ENCODE peak calls at places on chromosomes 2 and 18, in eight cellular contexts. I is stomach; Q is IMR-90; P is effector memory CD4-positive, alpha-beta T cell; G is skeletal muscle cell; V is HFF-Myc; Z is fibroblast of villous mesenchyme; F is choroid plexus epithelial cell. J is an unnamed sample.

GRCh38 chr2:192190474-192190873 is 4.3 kb downstream of the TMEFF2 start:
- DNase-seq in F (peak; percentile 75), I (no peak), G (no peak), P (no peak), Z (peak; percentile 39), V (no peak), Q (peak; percentile 58), J (no peak)

GRCh38 chr2:204264746-204265145 is 280.5 kb upstream of the PARD3B start:
- DNase-seq in P (no peak), V (no peak), I (no peak), G (no peak), Q (no peak), Z (no peak), F (no peak), J (no peak)

GRCh38 chr2:157460384-157460837 is 16.5 kb upstream of the CYTIP start:
- DNase-seq in I (no peak), Q (no peak), F (no peak), V (no peak), P (no peak), G (no peak), Z (peak; percentile 54), J (no peak)

GRCh38 chr2:28713582-28714292 is 37.9 kb upstream of the PPP1CB start:
- DNase-seq in G (no peak), F (peak; percentile 64), V (no peak), Q (peak; percentile 72), I (no peak), Z (peak; percentile 51), P (no peak), J (no peak)

GRCh38 chr2:210577263-210578071 is 21.1 kb downstream of the CPS1 start:
- DNase-seq in Q (peak; percentile 59), Z (peak; percentile 49), I (no peak), P (no peak), F (peak; percentile 76), G (no peak), V (peak; percentile 22), J (no peak)

GRCh38 chr2:42359894-42360483 is 1.0 kb downstream of the COX7A2L start:
- DNase-seq in G (peak; percentile 59), V (no peak), I (no peak), Q (peak; percentile 58), P (no peak), F (peak; percentile 75), Z (peak; percentile 94), J (no peak)

GRCh38 chr2:20501974-20502373 is 55.1 kb downstream of the RHOB start:
- DNase-seq in V (peak; percentile 85), G (peak; percentile 99), I (no peak), P (no peak), F (peak; percentile 99), Q (peak; percentile 100), Z (peak; percentile 100), J (no peak)

GRCh38 chr18:24602156-24602555 is 141.7 kb downstream of the HRH4 start:
- DNase-seq in Q (no peak), Z (no peak), F (no peak), G (no peak), P (no peak), I (no peak), V (no peak), J (no peak)

GRCh38 chr2:167607211-167607610 is 640.2 kb downstream of the STK39 start:
- DNase-seq in Z (no peak), Q (peak; percentile 1), G (no peak), P (no peak), I (no peak), F (peak; percentile 40), V (no peak), J (no peak)

GRCh38 chr2:218285604-218286003 is 6.7 kb downstream of the TMBIM1 start:
- DNase-seq in Z (peak; percentile 27), F (no peak), P (no peak), G (no peak), Q (peak; percentile 48), I (peak; percentile 84), V (no peak), J (no peak)

GRCh38 chr2:66346241-66346664 is 88.7 kb upstream of the MEIS1 start:
- DNase-seq in G (no peak), P (no peak), Q (no peak), I (no peak), V (no peak), F (no peak), Z (no peak), J (no peak)

GRCh38 chr18:79750980-79751571 is 46.7 kb upstream of the KCNG2 start:
- DNase-seq in Z (no peak), Q (no peak), G (no peak), I (peak; percentile 83), P (no peak), F (no peak), V (no peak), J (no peak)

GRCh38 chr2:216690451-216691209 is 4.7 kb downstream of the IGFBP5 start:
- DNase-seq in I (no peak), Q (peak; percentile 66), G (no peak), F (no peak), Z (peak; percentile 93), P (no peak), V (no peak), J (no peak)

GRCh38 chr2:2901384-2902345 is 476.0 kb downstream of the EIPR1 start:
- DNase-seq in Z (no peak), V (no peak), G (no peak), Q (no peak), P (no peak), I (no peak), F (no peak), J (no peak)

GRCh38 chr18:50277935-50278334 is 3.4 kb downstream of the MBD1 start:
- DNase-seq in I (no peak), Z (peak; percentile 51), F (peak; percentile 85), Q (peak; percentile 74), V (no peak), G (no peak), P (no peak), J (no peak)

GRCh38 chr2:235394278-235394828 is 99.5 kb upstream of the AGAP1 start:
- DNase-seq in I (no peak), F (peak; percentile 88), P (no peak), V (peak; percentile 27), Q (peak; percentile 69), Z (peak; percentile 74), G (peak; percentile 44), J (no peak)

GRCh38 chr2:128651000-128651399 is 332.3 kb upstream of the HS6ST1 start:
- DNase-seq in G (no peak), F (no peak), P (no peak), V (no peak), I (no peak), Z (no peak), Q (no peak), J (no peak)

GRCh38 chr2:23385748-23386421 is 906 bp downstream of the KLHL29 start:
- DNase-seq in V (no peak), F (no peak), P (no peak), I (no peak), Z (no peak), Q (no peak), G (no peak), J (peak; percentile 74)

GRCh38 chr2:42783511-42783910 is 8.9 kb downstream of the HAAO start:
- DNase-seq in F (no peak), Z (no peak), I (no peak), Q (no peak), G (no peak), P (no peak), V (no peak), J (no peak)

DNA sequence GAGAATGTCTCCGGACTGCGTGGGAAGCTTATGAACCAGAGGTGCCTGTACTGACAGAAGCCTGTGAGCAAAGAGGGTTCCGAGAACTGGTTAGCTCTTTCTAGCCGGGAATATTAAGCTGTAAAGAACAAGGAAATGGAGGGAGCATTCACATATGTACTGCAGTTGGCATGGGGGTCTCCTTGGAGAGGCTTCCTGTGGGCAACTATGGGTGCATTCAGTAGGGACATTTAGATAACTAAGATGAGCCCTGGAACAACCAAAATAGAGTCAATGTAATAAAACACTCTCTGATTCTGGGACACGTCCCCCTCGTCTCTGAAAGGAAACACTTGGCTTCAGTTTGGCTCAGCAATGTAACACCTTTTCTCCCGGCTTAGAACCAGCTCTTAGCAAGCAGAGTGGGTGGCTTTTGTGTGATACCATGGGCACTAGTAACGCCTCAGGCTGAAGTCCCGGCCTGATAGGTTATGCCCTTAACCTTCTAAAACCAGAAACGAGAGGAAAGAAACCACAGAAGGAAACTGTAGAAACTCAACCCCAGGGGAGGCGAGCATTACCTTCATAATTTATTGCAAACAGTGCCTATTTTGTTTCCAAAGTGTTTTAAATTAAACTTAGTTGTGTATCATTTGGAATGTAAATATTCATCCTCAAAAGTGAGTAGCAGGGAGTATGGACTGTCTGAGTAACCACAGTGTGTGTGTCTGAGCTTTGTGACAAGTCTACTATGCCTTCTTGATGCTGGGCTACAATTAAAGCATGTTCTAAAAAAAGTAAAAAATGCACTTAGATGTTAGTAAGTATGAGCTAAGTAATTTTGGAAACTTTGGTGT is 48.9 kb upstream of the LPIN2 start:
- DNase-seq in P (peak; percentile 20), F (no peak), Z (peak; percentile 53), Q (peak; percentile 25), I (no peak), V (no peak), G (no peak), J (no peak)
- H3K4me3 ChIP-seq in P (peak overlapping the region; percentile 7), F (no peak overlapping the region), Z (no peak overlapping the region), Q (no peak overlapping the region), I (no peak overlapping the region), V (no peak overlapping the region), G (no peak overlapping the region), J (no peak overlapping the region)

GRCh38 chr18:12403601-12404506 is 3.9 kb upstream of the PRELID3A start:
- DNase-seq in P (no peak), V (peak; percentile 60), Z (peak; percentile 88), F (peak; percentile 92), Q (peak; percentile 91), G (peak; percentile 53), I (no peak), J (no peak)
- H3K4me3 ChIP-seq in P (no peak overlapping the region), V (no peak overlapping the region), Z (no peak overlapping the region), F (no peak overlapping the region), Q (no peak overlapping the region), G (no peak overlapping the region), I (no peak overlapping the region), J (no peak overlapping the region)

DNA sequence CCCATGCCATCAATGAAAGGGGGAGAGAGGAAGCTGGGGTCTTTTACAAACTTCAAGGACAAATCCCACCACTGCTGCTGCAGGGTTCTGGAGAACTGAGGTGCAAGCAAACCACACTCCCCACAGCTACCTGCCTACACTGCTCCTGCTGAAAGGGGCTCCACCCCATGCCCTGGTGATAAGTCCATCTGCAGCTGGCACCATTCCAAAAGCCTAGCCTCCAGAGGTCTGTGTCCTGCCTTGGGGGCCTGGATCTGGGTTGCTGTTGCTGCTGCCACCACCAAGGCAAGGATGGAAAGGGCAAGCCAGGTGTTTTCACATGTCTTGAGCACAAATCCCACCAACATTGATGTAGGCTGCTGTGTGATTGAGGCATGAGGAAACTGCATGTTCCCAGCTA is 97.4 kb upstream of the UBE2E3 start:
- DNase-seq in Q (no peak), P (no peak), F (no peak), Z (no peak), G (no peak), I (no peak), V (no peak), J (no peak)
- H3K4me3 ChIP-seq in Q (no peak overlapping the region), P (no peak overlapping the region), F (no peak overlapping the region), Z (no peak overlapping the region), G (no peak overlapping the region), I (no peak overlapping the region), V (no peak overlapping the region), J (no peak overlapping the region)

GRCh38 chr18:48974304-48975220 is 23.8 kb upstream of the SMAD7 start:
- DNase-seq in V (no peak), I (no peak), F (no peak), Q (no peak), P (no peak), Z (no peak), G (no peak), J (no peak)
- H3K4me3 ChIP-seq in V (peak overlapping the region; percentile 53), I (peak overlapping the region; percentile 65), F (peak overlapping the region; percentile 66), Q (peak overlapping the region; percentile 76), P (no peak overlapping the region), Z (peak overlapping the region; percentile 68), G (peak overlapping the region; percentile 63), J (peak overlapping the region; percentile 62)

J was measured in kidney.